ENCODE peak calls at places on chromosomes 16 and 17, in five cellular contexts. M, Y, Z, O and H are unnamed samples.
A peak's percentile ranks its signal among the peaks of the same experiment; 100 is the strongest.

GRCh38 chr17:63349478-63350000 is 96.6 kb downstream of the CYB561 start:
- DNase-seq in M (no peak), O (no peak), Z (no peak), Y (peak; percentile 75), H (no peak)

GRCh38 chr17:78588258-78589030 is 11.2 kb upstream of the DNAH17 start:
- DNase-seq in Z (no peak), Y (no peak), M (no peak), O (no peak), H (no peak)

GRCh38 chr17:74485012-74485743 is 18.7 kb downstream of the CD300A start:
- DNase-seq in M (no peak), O (no peak), Z (peak; percentile 17), Y (no peak), H (no peak)

GRCh38 chr17:8673621-8674020 is 43.1 kb upstream of the MYH10 start:
- DNase-seq in Y (peak; percentile 59), M (no peak), O (no peak), Z (no peak), H (peak; percentile 45)

GRCh38 chr17:2842464-2842863 is 46.2 kb downstream of the RAP1GAP2 start:
- DNase-seq in M (no peak), Z (no peak), Y (no peak), O (no peak), H (no peak)

GRCh38 chr16:16881771-16882170 is 502.8 kb downstream of the NPIPA7 start:
- DNase-seq in M (peak; percentile 31), Z (no peak), O (no peak), Y (no peak), H (no peak)

GRCh38 chr16:49474741-49475140 is 101.1 kb downstream of the C16orf78 start:
- DNase-seq in Y (no peak), O (no peak), Z (no peak), M (no peak), H (no peak)

GRCh38 chr16:82192665-82193064 is 22.6 kb upstream of the MPHOSPH6 start:
- DNase-seq in Y (peak; percentile 88), M (no peak), O (no peak), Z (no peak), H (peak; percentile 77)

GRCh38 chr16:54062361-54063346 is 223.9 kb downstream of the IRX3 start:
- DNase-seq in M (peak; percentile 79), O (no peak), Z (peak; percentile 53), Y (no peak), H (no peak)

GRCh38 chr16:85172465-85173071 is 60.3 kb upstream of the CIBAR2 start:
- DNase-seq in Y (peak; percentile 53), M (peak; percentile 77), O (no peak), Z (peak; percentile 70), H (peak; percentile 66)

GRCh38 chr17:45336390-45337182 is 19.8 kb upstream of the MAP3K14 start:
- DNase-seq in Z (peak; percentile 26), O (no peak), Y (no peak), M (no peak), H (no peak)

GRCh38 chr17:6496636-6497441 is 52.6 kb downstream of the PIMREG start:
- DNase-seq in O (no peak), Y (no peak), M (no peak), Z (peak; percentile 38), H (no peak)

GRCh38 chr17:57084361-57084801 is 665 bp upstream of the AKAP1 start:
- DNase-seq in M (no peak), O (no peak), Z (no peak), Y (peak; percentile 19), H (no peak)

GRCh38 chr17:17137731-17138585 is 68.2 kb downstream of the PLD6 start:
- DNase-seq in O (no peak), Y (no peak), M (no peak), Z (no peak), H (no peak)

GRCh38 chr17:37741334-37742113 is 3.3 kb downstream of the HNF1B start:
- DNase-seq in Y (no peak), Z (no peak), O (no peak), M (no peak), H (peak; percentile 28)

GRCh38 chr17:52947418-52947817 is 788.9 kb upstream of the CA10 start:
- DNase-seq in O (no peak), M (no peak), Z (no peak), Y (no peak), H (no peak)

DNA sequence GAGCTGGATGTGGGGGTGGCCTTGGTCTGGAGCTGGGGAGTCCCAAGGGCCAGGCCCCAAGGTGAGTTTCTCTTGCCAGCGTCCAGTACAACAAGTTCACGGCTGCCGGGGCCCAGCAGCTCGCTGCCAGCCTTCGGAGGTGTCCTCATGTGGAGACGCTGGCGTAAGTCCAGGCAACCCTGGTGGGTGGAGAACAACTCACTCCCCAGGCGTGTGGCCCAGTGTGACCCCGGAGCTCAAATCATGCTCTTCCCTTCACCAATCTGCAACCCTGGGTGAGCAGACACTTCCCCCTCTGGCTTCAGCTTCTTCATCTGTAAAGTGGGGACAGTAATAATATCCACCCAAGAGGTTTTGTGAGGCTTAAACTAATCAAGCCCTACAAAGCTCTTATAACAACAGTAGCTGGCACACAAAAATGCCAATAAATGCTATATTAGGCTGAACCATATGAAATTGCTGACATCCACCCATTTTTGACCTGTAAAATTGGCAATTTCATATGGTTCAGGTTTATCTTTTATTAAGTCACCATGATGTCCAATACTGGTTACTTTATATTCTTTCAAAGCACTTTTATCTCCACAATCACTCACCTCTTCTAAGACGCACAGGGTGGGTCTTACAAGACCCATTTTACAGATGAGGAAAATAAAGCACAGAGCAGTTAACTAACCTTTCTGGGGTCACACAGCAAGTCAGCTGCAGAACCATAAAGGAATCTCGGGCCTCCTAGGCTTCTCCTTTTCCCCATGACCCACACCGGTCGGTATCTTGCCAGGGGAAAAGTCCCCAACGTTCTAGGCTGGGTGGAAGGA is 19.7 kb downstream of the DEXI start:
- DNase-seq in Z (no peak), M (no peak), Y (peak; percentile 58), O (no peak), H (no peak)
- H3K9ac ChIP-seq in Z (no peak overlapping the region), M (no peak overlapping the region), Y (no peak overlapping the region), O (no peak overlapping the region), H (peak overlapping the region; percentile 15)

GRCh38 chr16:27774779-27775178 is 224.8 kb downstream of the KATNIP start:
- DNase-seq in M (no peak), Y (no peak), Z (no peak), O (no peak), H (no peak)

GRCh38 chr16:27773344-27773743 is 223.4 kb downstream of the KATNIP start:
- DNase-seq in Y (no peak), Z (no peak), O (no peak), M (no peak), H (no peak)

GRCh38 chr16:27776556-27776955 is 226.6 kb downstream of the KATNIP start:
- DNase-seq in Y (no peak), O (no peak), M (no peak), Z (no peak), H (no peak)

GRCh38 chr16:27777527-27777926 is 227.6 kb downstream of the KATNIP start:
- DNase-seq in Z (no peak), O (no peak), Y (no peak), M (no peak), H (no peak)

GRCh38 chr16:27775254-27775653 is 225.3 kb downstream of the KATNIP start:
- DNase-seq in O (no peak), M (no peak), Z (no peak), Y (no peak), H (no peak)
- H4K8ac ChIP-seq in O (no peak overlapping the region), M (no peak overlapping the region), Z (no peak overlapping the region), Y (no peak overlapping the region), H (no peak overlapping the region)

GRCh38 chr16:1823821-1824220 is 2.8 kb downstream of the HAGH start:
- DNase-seq in Z (peak; percentile 75), Y (peak; percentile 59), M (peak; percentile 71), O (no peak), H (peak; percentile 50)
- H3K18ac ChIP-seq in Z (no peak overlapping the region), Y (no peak overlapping the region), M (no peak overlapping the region), O (no peak overlapping the region), H (no peak overlapping the region)

GRCh38 chr17:77410470-77410869 is 269.7 kb downstream of the SEC14L1 start:
- DNase-seq in O (no peak), M (no peak), Y (no peak), Z (no peak), H (no peak)
- H3K9ac ChIP-seq in O (no peak overlapping the region), M (no peak overlapping the region), Y (no peak overlapping the region), Z (no peak overlapping the region), H (peak overlapping the region; percentile 38)

GRCh38 chr16:29745126-29745852 is 501 bp downstream of the C16orf54 start:
- DNase-seq in Y (no peak), M (no peak), O (no peak), Z (no peak), H (no peak)
- H4K8ac ChIP-seq in Y (no peak overlapping the region), M (no peak overlapping the region), O (no peak overlapping the region), Z (no peak overlapping the region), H (no peak overlapping the region)

GRCh38 chr17:4506180-4506814 is 7.6 kb downstream of the SPNS2 start:
- DNase-seq in M (no peak), Z (no peak), O (no peak), Y (no peak), H (no peak)

GRCh38 chr17:4503283-4504005 is 4.8 kb downstream of the SPNS2 start:
- DNase-seq in Z (no peak), O (no peak), M (no peak), Y (no peak), H (no peak)

GRCh38 chr17:4504188-4504587 is 5.5 kb downstream of the SPNS2 start:
- DNase-seq in M (no peak), O (no peak), Z (no peak), Y (no peak), H (no peak)

GRCh38 chr17:4506892-4507291 is 8.2 kb downstream of the SPNS2 start:
- DNase-seq in Y (no peak), M (no peak), O (no peak), Z (no peak), H (no peak)

DNA sequence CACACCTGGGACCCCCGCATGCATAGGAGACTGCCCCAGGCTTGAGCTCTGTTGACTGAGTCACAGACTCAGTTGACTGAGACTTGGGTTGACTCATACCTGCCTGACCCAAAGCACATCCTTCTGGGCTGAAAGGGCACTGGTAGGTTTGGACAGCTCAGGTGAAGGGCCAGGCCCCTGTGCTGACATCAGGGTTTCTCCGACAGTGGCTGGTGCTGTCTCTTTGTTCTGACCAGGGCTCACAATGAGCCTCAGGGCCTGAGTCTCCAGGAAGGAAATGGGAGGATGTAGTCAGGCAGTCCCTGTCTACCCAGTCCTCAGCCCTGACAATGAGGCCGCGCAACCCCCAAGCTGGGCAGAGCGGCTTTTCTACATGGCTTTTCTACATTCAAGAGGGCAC is 6.5 kb downstream of the SPNS2 start:
- DNase-seq in Y (no peak), M (peak; percentile 58), O (no peak), Z (peak; percentile 38), H (no peak)
- H3K18ac ChIP-seq in Y (no peak overlapping the region), M (no peak overlapping the region), O (no peak overlapping the region), Z (no peak overlapping the region), H (no peak overlapping the region)

GRCh38 chr16:3715430-3715829 is 1.9 kb downstream of the TRAP1 start:
- DNase-seq in M (no peak), O (no peak), Z (no peak), Y (no peak), H (no peak)

GRCh38 chr16:3713587-3714242 is 3.6 kb downstream of the TRAP1 start:
- DNase-seq in M (no peak), Y (no peak), Z (no peak), O (no peak), H (no peak)

GRCh38 chr16:3716831-3717234 is 491 bp downstream of the TRAP1 start:
- DNase-seq in M (peak; percentile 29), Z (no peak), Y (no peak), O (peak; percentile 29), H (peak; percentile 40)

GRCh38 chr16:3717235-3718018 is at the start of gene TRAP1:
- DNase-seq in M (peak; percentile 66), Y (peak; percentile 75), Z (peak; percentile 71), O (peak; percentile 76), H (peak; percentile 80)

GRCh38 chr16:3712830-3713476 is 4.4 kb downstream of the TRAP1 start:
- DNase-seq in Z (no peak), M (peak; percentile 36), O (no peak), Y (no peak), H (no peak)
- H3K9ac ChIP-seq in Z (no peak overlapping the region), M (no peak overlapping the region), O (no peak overlapping the region), Y (no peak overlapping the region), H (no peak overlapping the region)